ENCODE peak calls at places on chromosomes 13 and 19, in six cellular contexts. One of them, this sample, is unnamed.

GRCh38 chr13:97879646-97880297 is 73.7 kb upstream of the IPO5 start:
- DNase-seq in esophagus muscularis mucosa: peak
- DNase-seq in kidney epithelial cell: peak
- DNase-seq in fibroblast of lung: peak
- DNase-seq in suprapubic skin: no peak
- DNase-seq in A549: peak
- DNase-seq in this sample: no peak

GRCh38 chr13:101202590-101202989 is 213.7 kb downstream of the NALCN start:
- DNase-seq in fibroblast of lung: no peak
- DNase-seq in kidney epithelial cell: no peak
- DNase-seq in A549: no peak
- DNase-seq in esophagus muscularis mucosa: no peak
- DNase-seq in suprapubic skin: no peak
- DNase-seq in this sample: no peak

GRCh38 chr13:90717451-90717936 is 630.0 kb upstream of the MIR17HG start:
- DNase-seq in kidney epithelial cell: peak
- DNase-seq in A549: no peak
- DNase-seq in esophagus muscularis mucosa: no peak
- DNase-seq in suprapubic skin: no peak
- DNase-seq in fibroblast of lung: peak
- DNase-seq in this sample: no peak

GRCh38 chr13:54733639-54734038 is 1705.0 kb downstream of the OLFM4 start:
- DNase-seq in A549: no peak
- DNase-seq in fibroblast of lung: no peak
- DNase-seq in kidney epithelial cell: no peak
- DNase-seq in esophagus muscularis mucosa: no peak
- DNase-seq in suprapubic skin: no peak
- DNase-seq in this sample: no peak

GRCh38 chr19:6602729-6603114 is 11.8 kb upstream of the CD70 start:
- DNase-seq in A549: no peak
- DNase-seq in suprapubic skin: no peak
- DNase-seq in kidney epithelial cell: no peak
- DNase-seq in fibroblast of lung: no peak
- DNase-seq in esophagus muscularis mucosa: no peak
- DNase-seq in this sample: peak

GRCh38 chr13:27978301-27978968 is 9.3 kb upstream of the CDX2 start:
- DNase-seq in A549: no peak
- DNase-seq in fibroblast of lung: no peak
- DNase-seq in kidney epithelial cell: no peak
- DNase-seq in suprapubic skin: peak
- DNase-seq in esophagus muscularis mucosa: no peak
- DNase-seq in this sample: no peak

GRCh38 chr13:20165417-20166257 is 4.8 kb upstream of the GJA3 start:
- DNase-seq in A549: no peak
- DNase-seq in suprapubic skin: no peak
- DNase-seq in fibroblast of lung: peak
- DNase-seq in kidney epithelial cell: no peak
- DNase-seq in esophagus muscularis mucosa: no peak
- DNase-seq in this sample: no peak

GRCh38 chr13:113461022-113461751 is 7.9 kb upstream of the ADPRHL1 start:
- DNase-seq in A549: no peak
- DNase-seq in kidney epithelial cell: no peak
- DNase-seq in suprapubic skin: no peak
- DNase-seq in esophagus muscularis mucosa: no peak
- DNase-seq in fibroblast of lung: no peak
- DNase-seq in this sample: no peak

GRCh38 chr19:47022541-47023447 is 3.2 kb downstream of the NPAS1 start:
- DNase-seq in A549: no peak
- DNase-seq in suprapubic skin: no peak
- DNase-seq in kidney epithelial cell: no peak
- DNase-seq in fibroblast of lung: no peak
- DNase-seq in esophagus muscularis mucosa: no peak
- DNase-seq in this sample: no peak

GRCh38 chr19:38588041-38588440 is 29.7 kb downstream of the MAP4K1 start:
- DNase-seq in A549: no peak
- DNase-seq in suprapubic skin: no peak
- DNase-seq in esophagus muscularis mucosa: no peak
- DNase-seq in fibroblast of lung: no peak
- DNase-seq in kidney epithelial cell: no peak
- DNase-seq in this sample: no peak

GRCh38 chr13:42876810-42877550 is 95.6 kb downstream of the FAM216B start:
- DNase-seq in fibroblast of lung: peak
- DNase-seq in suprapubic skin: no peak
- DNase-seq in kidney epithelial cell: no peak
- DNase-seq in A549: no peak
- DNase-seq in esophagus muscularis mucosa: no peak
- DNase-seq in this sample: peak

GRCh38 chr19:14536926-14537692 is 7.7 kb downstream of the TECR start:
- DNase-seq in kidney epithelial cell: no peak
- DNase-seq in A549: peak
- DNase-seq in fibroblast of lung: peak
- DNase-seq in suprapubic skin: no peak
- DNase-seq in esophagus muscularis mucosa: no peak
- DNase-seq in this sample: peak

GRCh38 chr19:10863107-10863700 is 8.1 kb upstream of the CARM1 start:
- DNase-seq in kidney epithelial cell: peak
- DNase-seq in suprapubic skin: no peak
- DNase-seq in A549: no peak
- DNase-seq in esophagus muscularis mucosa: no peak
- DNase-seq in fibroblast of lung: no peak
- DNase-seq in this sample: no peak

GRCh38 chr13:33015791-33016323 is 366 bp upstream of the KL start:
- DNase-seq in esophagus muscularis mucosa: no peak
- DNase-seq in suprapubic skin: no peak
- DNase-seq in A549: no peak
- DNase-seq in kidney epithelial cell: no peak
- DNase-seq in fibroblast of lung: no peak
- DNase-seq in this sample: peak

GRCh38 chr13:79492313-79492798 is 11.4 kb downstream of the NDFIP2 start:
- DNase-seq in fibroblast of lung: no peak
- DNase-seq in A549: no peak
- DNase-seq in kidney epithelial cell: no peak
- DNase-seq in suprapubic skin: no peak
- DNase-seq in esophagus muscularis mucosa: no peak
- DNase-seq in this sample: no peak

GRCh38 chr13:97460853-97461252 is 26.9 kb downstream of the RAP2A start:
- DNase-seq in suprapubic skin: no peak
- DNase-seq in kidney epithelial cell: no peak
- DNase-seq in fibroblast of lung: no peak
- DNase-seq in esophagus muscularis mucosa: no peak
- DNase-seq in A549: no peak
- DNase-seq in this sample: no peak

GRCh38 chr13:72458701-72459100 is 268.7 kb downstream of the MZT1 start:
- DNase-seq in fibroblast of lung: peak
- DNase-seq in suprapubic skin: no peak
- DNase-seq in kidney epithelial cell: peak
- DNase-seq in esophagus muscularis mucosa: no peak
- DNase-seq in A549: no peak
- DNase-seq in this sample: no peak

GRCh38 chr19:40831502-40832430 is 18.5 kb downstream of the CYP2A6 start:
- DNase-seq in esophagus muscularis mucosa: no peak
- DNase-seq in A549: peak
- DNase-seq in suprapubic skin: no peak
- DNase-seq in kidney epithelial cell: peak
- DNase-seq in fibroblast of lung: peak
- DNase-seq in this sample: no peak

GRCh38 chr13:113044431-113045114 is 61.0 kb upstream of the F7 start:
- DNase-seq in A549: no peak
- DNase-seq in kidney epithelial cell: no peak
- DNase-seq in fibroblast of lung: no peak
- DNase-seq in suprapubic skin: no peak
- DNase-seq in esophagus muscularis mucosa: no peak
- DNase-seq in this sample: no peak

GRCh38 chr13:42548731-42549554 is 25.0 kb upstream of the TNFSF11 start:
- DNase-seq in suprapubic skin: no peak
- DNase-seq in esophagus muscularis mucosa: peak
- DNase-seq in kidney epithelial cell: no peak
- DNase-seq in A549: no peak
- DNase-seq in fibroblast of lung: peak
- DNase-seq in this sample: peak

GRCh38 chr19:45962021-45962420 is 11.6 kb downstream of the NOVA2 start:
- DNase-seq in A549: no peak
- DNase-seq in fibroblast of lung: no peak
- DNase-seq in esophagus muscularis mucosa: no peak
- DNase-seq in kidney epithelial cell: no peak
- DNase-seq in suprapubic skin: no peak
- DNase-seq in this sample: no peak

GRCh38 chr19:1057185-1057857 is 9.6 kb upstream of the ARHGAP45 start:
- DNase-seq in kidney epithelial cell: no peak
- DNase-seq in A549: no peak
- DNase-seq in suprapubic skin: no peak
- DNase-seq in fibroblast of lung: peak
- DNase-seq in esophagus muscularis mucosa: no peak
- DNase-seq in this sample: peak

GRCh38 chr19:2016041-2016807 is 710 bp upstream of the BTBD2 start:
- DNase-seq in esophagus muscularis mucosa: no peak
- DNase-seq in suprapubic skin: no peak
- DNase-seq in fibroblast of lung: peak
- DNase-seq in kidney epithelial cell: no peak
- DNase-seq in A549: peak
- DNase-seq in this sample: peak

GRCh38 chr13:23652909-23653726 is 82.9 kb downstream of the TNFRSF19 start:
- DNase-seq in suprapubic skin: no peak
- DNase-seq in fibroblast of lung: no peak
- DNase-seq in kidney epithelial cell: no peak
- DNase-seq in esophagus muscularis mucosa: no peak
- DNase-seq in A549: no peak
- DNase-seq in this sample: no peak

GRCh38 chr19:48680436-48681126 is 7.8 kb upstream of the NTN5 start:
- DNase-seq in kidney epithelial cell: no peak
- DNase-seq in esophagus muscularis mucosa: no peak
- DNase-seq in suprapubic skin: no peak
- DNase-seq in A549: no peak
- DNase-seq in fibroblast of lung: no peak
- DNase-seq in this sample: no peak

GRCh38 chr19:48685583-48685982 is 10.2 kb upstream of the FUT2 start:
- DNase-seq in kidney epithelial cell: no peak
- DNase-seq in suprapubic skin: no peak
- DNase-seq in fibroblast of lung: no peak
- DNase-seq in esophagus muscularis mucosa: no peak
- DNase-seq in A549: no peak
- DNase-seq in this sample: no peak

GRCh38 chr19:48681127-48681470 is 8.3 kb upstream of the NTN5 start:
- DNase-seq in fibroblast of lung: peak
- DNase-seq in A549: no peak
- DNase-seq in kidney epithelial cell: peak
- DNase-seq in esophagus muscularis mucosa: no peak
- DNase-seq in suprapubic skin: no peak
- DNase-seq in this sample: peak

GRCh38 chr19:48686103-48686502 is 9.7 kb upstream of the FUT2 start:
- DNase-seq in suprapubic skin: no peak
- DNase-seq in kidney epithelial cell: no peak
- DNase-seq in A549: no peak
- DNase-seq in fibroblast of lung: no peak
- DNase-seq in esophagus muscularis mucosa: no peak
- DNase-seq in this sample: no peak

DNA sequence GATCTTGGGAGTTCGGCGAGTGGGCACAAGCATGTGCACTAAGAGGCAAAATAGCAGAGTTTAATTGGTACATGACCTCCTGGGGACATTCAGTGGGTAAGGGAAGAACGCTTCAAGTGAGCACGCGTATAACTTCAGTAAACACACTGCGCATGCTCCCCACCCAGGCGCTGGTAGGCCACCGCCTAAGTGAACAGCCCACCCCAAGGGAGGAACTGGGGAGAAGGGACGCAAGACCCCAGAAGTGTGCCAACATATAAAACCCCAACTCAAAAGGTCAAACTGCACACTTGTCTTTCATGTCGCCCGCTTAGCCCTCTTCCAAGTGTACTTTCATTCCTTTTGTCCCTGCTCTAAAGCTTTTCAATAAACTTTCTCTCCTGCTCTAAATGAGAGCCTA is 10.5 kb upstream of the NTN5 start:
- DNase-seq in esophagus muscularis mucosa: no peak
- DNase-seq in A549: no peak
- DNase-seq in suprapubic skin: no peak
- DNase-seq in kidney epithelial cell: no peak
- DNase-seq in fibroblast of lung: peak
- DNase-seq in this sample: no peak
- H3K4me3 ChIP-seq in esophagus muscularis mucosa: peak
- H3K4me3 ChIP-seq in A549: no peak
- H3K4me3 ChIP-seq in suprapubic skin: no peak
- H3K4me3 ChIP-seq in kidney epithelial cell: no peak
- H3K4me3 ChIP-seq in fibroblast of lung: no peak
- H3K4me3 ChIP-seq in this sample: no peak

GRCh38 chr19:43699506-43700367 is 16.1 kb upstream of the IRGC start:
- DNase-seq in esophagus muscularis mucosa: no peak
- DNase-seq in fibroblast of lung: peak
- DNase-seq in A549: no peak
- DNase-seq in suprapubic skin: no peak
- DNase-seq in kidney epithelial cell: no peak
- DNase-seq in this sample: no peak
- H3K4me3 ChIP-seq in esophagus muscularis mucosa: peak
- H3K4me3 ChIP-seq in fibroblast of lung: peak
- H3K4me3 ChIP-seq in A549: no peak
- H3K4me3 ChIP-seq in suprapubic skin: peak
- H3K4me3 ChIP-seq in kidney epithelial cell: peak
- H3K4me3 ChIP-seq in this sample: no peak

GRCh38 chr19:35871611-35872010 is 3.2 kb downstream of the APLP1 start:
- DNase-seq in esophagus muscularis mucosa: no peak
- DNase-seq in A549: no peak
- DNase-seq in suprapubic skin: no peak
- DNase-seq in kidney epithelial cell: no peak
- DNase-seq in fibroblast of lung: no peak
- DNase-seq in this sample: no peak

GRCh38 chr19:35868172-35868822 is at the start of gene APLP1:
- DNase-seq in suprapubic skin: no peak
- DNase-seq in kidney epithelial cell: no peak
- DNase-seq in fibroblast of lung: no peak
- DNase-seq in esophagus muscularis mucosa: no peak
- DNase-seq in A549: peak
- DNase-seq in this sample: peak

GRCh38 chr19:35870798-35871197 is 2.4 kb downstream of the APLP1 start:
- DNase-seq in fibroblast of lung: no peak
- DNase-seq in esophagus muscularis mucosa: no peak
- DNase-seq in kidney epithelial cell: no peak
- DNase-seq in suprapubic skin: no peak
- DNase-seq in A549: no peak
- DNase-seq in this sample: no peak

GRCh38 chr19:35869327-35870123 is 1.2 kb downstream of the APLP1 start:
- DNase-seq in A549: peak
- DNase-seq in suprapubic skin: no peak
- DNase-seq in kidney epithelial cell: peak
- DNase-seq in esophagus muscularis mucosa: no peak
- DNase-seq in fibroblast of lung: peak
- DNase-seq in this sample: peak

GRCh38 chr19:35868823-35869326 is 501 bp downstream of the APLP1 start:
- DNase-seq in fibroblast of lung: no peak
- DNase-seq in A549: no peak
- DNase-seq in esophagus muscularis mucosa: no peak
- DNase-seq in kidney epithelial cell: no peak
- DNase-seq in suprapubic skin: no peak
- DNase-seq in this sample: no peak
- H3K4me3 ChIP-seq in fibroblast of lung: peak
- H3K4me3 ChIP-seq in A549: peak
- H3K4me3 ChIP-seq in esophagus muscularis mucosa: peak
- H3K4me3 ChIP-seq in kidney epithelial cell: peak
- H3K4me3 ChIP-seq in suprapubic skin: peak
- H3K4me3 ChIP-seq in this sample: peak

GRCh38 chr19:49858591-49858985 is 7.6 kb downstream of the PTOV1 start:
- DNase-seq in suprapubic skin: no peak
- DNase-seq in esophagus muscularis mucosa: no peak
- DNase-seq in A549: no peak
- DNase-seq in fibroblast of lung: no peak
- DNase-seq in kidney epithelial cell: no peak
- DNase-seq in this sample: no peak
- H3K4me3 ChIP-seq in suprapubic skin: no peak
- H3K4me3 ChIP-seq in esophagus muscularis mucosa: no peak
- H3K4me3 ChIP-seq in A549: no peak
- H3K4me3 ChIP-seq in fibroblast of lung: no peak
- H3K4me3 ChIP-seq in kidney epithelial cell: no peak
- H3K4me3 ChIP-seq in this sample: no peak

GRCh38 chr19:30112171-30112570 is 170.1 kb downstream of the URI1 start:
- DNase-seq in kidney epithelial cell: no peak
- DNase-seq in A549: no peak
- DNase-seq in suprapubic skin: no peak
- DNase-seq in esophagus muscularis mucosa: no peak
- DNase-seq in fibroblast of lung: no peak
- DNase-seq in this sample: no peak
- H3K4me3 ChIP-seq in kidney epithelial cell: no peak
- H3K4me3 ChIP-seq in A549: no peak
- H3K4me3 ChIP-seq in suprapubic skin: no peak
- H3K4me3 ChIP-seq in esophagus muscularis mucosa: no peak
- H3K4me3 ChIP-seq in fibroblast of lung: no peak
- H3K4me3 ChIP-seq in this sample: no peak